ENCODE peak calls at places on chromosomes 13 and 19, in eight cellular contexts. W is fibroblast of lung, X is fibroblast of pulmonary artery, Z is WTC11, O is BJ, Y is pancreas, D is AG10803, U is mesothelial cell of epicardium. F is an unnamed sample.

GRCh38 chr19:47186337-47187022 is 44.5 kb downstream of the BBC3 start:
- DNase-seq in O (no peak), U (no peak), D (no peak), X (no peak), Y (no peak), Z (no peak), W (no peak), F (no peak)

GRCh38 chr13:80755925-80756324 is 415.0 kb upstream of the SPRY2 start:
- DNase-seq in W (peak), Z (no peak), O (no peak), Y (no peak), X (no peak), U (no peak), D (no peak), F (no peak)

GRCh38 chr13:100100115-100100879 is 11.4 kb downstream of the PCCA start:
- DNase-seq in Z (no peak), U (no peak), W (peak), Y (peak), O (no peak), D (peak), X (peak), F (no peak)

GRCh38 chr19:47765522-47766358 is 12.8 kb upstream of the SELENOW start:
- DNase-seq in W (peak), Z (peak), X (peak), D (peak), U (peak), O (no peak), Y (peak), F (no peak)

GRCh38 chr13:38785047-38785446 is 98.2 kb downstream of the FREM2 start:
- DNase-seq in U (no peak), Z (no peak), D (no peak), O (no peak), W (no peak), Y (no peak), X (no peak), F (no peak)

GRCh38 chr19:19544257-19545127 is 6.4 kb downstream of the CILP2 start:
- DNase-seq in W (no peak), X (no peak), D (no peak), O (no peak), Y (no peak), U (no peak), Z (no peak), F (no peak)

GRCh38 chr13:24233351-24233901 is 72.9 kb downstream of the SPATA13 start:
- DNase-seq in X (peak), W (peak), U (no peak), Y (no peak), O (peak), Z (peak), D (peak), F (no peak)

GRCh38 chr19:33587150-33587549 is 34.6 kb upstream of the CHST8 start:
- DNase-seq in O (no peak), Z (no peak), X (no peak), U (no peak), Y (no peak), W (no peak), D (no peak), F (no peak)

GRCh38 chr19:27744926-27745844 is 1467.8 kb downstream of the UQCRFS1 start:
- DNase-seq in D (peak), W (no peak), X (no peak), O (no peak), Y (no peak), U (peak), Z (no peak), F (peak)

GRCh38 chr13:46963874-46964273 is 67.0 kb upstream of the HTR2A start:
- DNase-seq in Y (no peak), X (no peak), O (no peak), D (no peak), W (no peak), U (no peak), Z (no peak), F (no peak)

GRCh38 chr13:65966991-65967451 is 1263.1 kb downstream of the PCDH9 start:
- DNase-seq in D (peak), O (no peak), W (peak), Z (no peak), X (peak), U (no peak), Y (no peak), F (no peak)

GRCh38 chr19:43747557-43748204 is 7.1 kb downstream of the SMG9 start:
- DNase-seq in Z (no peak), X (no peak), D (no peak), Y (no peak), U (no peak), O (no peak), W (no peak), F (no peak)

GRCh38 chr13:91813255-91813654 is 414.8 kb downstream of the GPC5 start:
- DNase-seq in O (no peak), D (no peak), U (no peak), Y (no peak), Z (no peak), X (peak), W (no peak), F (no peak)

GRCh38 chr19:58572818-58573657 is at the start of gene MZF1:
- DNase-seq in Y (peak), O (peak), U (peak), W (peak), X (peak), D (peak), Z (peak), F (peak)

GRCh38 chr19:58578430-58578925 is 5.3 kb upstream of the MZF1 start:
- DNase-seq in O (no peak), D (no peak), Z (no peak), X (no peak), W (no peak), U (no peak), Y (no peak), F (no peak)

GRCh38 chr19:58573658-58574164 is 576 bp upstream of the MZF1 start:
- DNase-seq in X (no peak), D (no peak), U (no peak), Y (no peak), O (no peak), W (no peak), Z (no peak), F (no peak)

GRCh38 chr19:58577581-58578429 is 4.7 kb upstream of the MZF1 start:
- DNase-seq in Y (no peak), W (no peak), D (no peak), O (no peak), X (no peak), Z (no peak), U (peak), F (peak)

GRCh38 chr19:58575183-58576041 is 2.3 kb upstream of the MZF1 start:
- DNase-seq in O (peak), U (peak), W (peak), X (peak), Z (peak), D (peak), Y (peak), F (peak)
- TF ChIP-seq CTCF in O (peak), U (no peak), W (no peak), X (no peak), Z (no peak), D (no peak), Y (no peak), F (no peak)

GRCh38 chr19:7926021-7926726 is at the start of gene CTXN1:
- DNase-seq in Y (peak), X (peak), W (peak), Z (peak), U (peak), O (no peak), D (peak), F (peak)
- TF ChIP-seq CTCF in Y (no peak), X (no peak), W (no peak), Z (no peak), U (no peak), O (peak), D (peak), F (peak)

GRCh38 chr19:10871711-10872550 is 578 bp downstream of the CARM1 start:
- DNase-seq in W (no peak), Y (peak), U (peak), X (no peak), O (no peak), D (no peak), Z (peak), F (peak)
- TF ChIP-seq CTCF in W (no peak), Y (no peak), U (peak), X (no peak), O (peak), D (peak), Z (peak), F (peak)

DNA sequence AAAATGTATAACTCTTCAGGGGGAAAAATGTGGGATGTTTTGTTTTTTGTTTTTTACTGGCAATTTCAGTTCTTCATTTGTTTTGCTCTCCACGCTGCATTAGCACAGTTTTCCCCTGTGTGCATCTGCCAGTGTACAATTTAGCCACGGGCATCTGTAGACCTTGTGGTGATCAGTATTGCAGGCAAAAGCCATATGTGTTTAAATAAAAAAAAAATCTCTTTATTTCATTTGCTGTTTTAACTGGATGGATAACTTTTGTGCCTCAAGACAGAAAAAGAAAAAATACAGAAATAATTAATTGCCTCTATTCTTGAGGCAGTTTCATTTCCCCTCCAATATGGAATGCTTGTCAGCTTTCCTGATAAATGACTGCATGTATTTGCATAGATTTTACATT is 7.9 kb upstream of the MAB21L1 start:
- DNase-seq in Y (no peak), Z (no peak), D (no peak), X (no peak), O (no peak), W (no peak), U (no peak), F (no peak)
- TF ChIP-seq CTCF in Y (no peak), Z (no peak), D (no peak), X (no peak), O (no peak), W (no peak), U (no peak), F (no peak)

DNA sequence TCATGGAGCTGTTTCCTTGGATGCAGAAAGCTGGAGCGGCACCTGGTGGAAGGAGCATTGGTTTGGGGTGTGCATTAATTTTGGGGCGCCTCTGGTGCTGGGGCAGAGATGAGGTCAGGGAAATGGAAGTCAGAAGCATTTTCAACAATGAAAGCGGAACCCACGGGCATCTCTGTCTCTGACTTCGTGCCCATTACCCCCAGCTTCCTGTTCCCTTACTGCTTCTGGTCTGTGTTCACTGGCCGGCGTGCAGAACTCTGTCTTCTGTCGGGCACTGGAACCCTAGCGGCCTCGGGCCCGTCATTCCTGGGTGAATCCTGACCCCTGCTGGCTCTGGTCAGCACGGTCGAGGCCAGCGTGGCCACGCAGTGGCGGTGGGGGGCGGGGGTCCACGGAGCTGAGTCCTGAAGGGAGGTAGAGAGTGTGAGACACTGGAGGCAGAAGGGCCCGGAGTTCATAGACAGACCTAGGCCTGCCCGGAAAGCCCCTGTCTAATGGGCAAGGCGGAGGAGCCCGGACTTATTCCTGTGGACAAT is 7.9 kb upstream of the LINGO3 start:
- DNase-seq in U (no peak), X (peak), Y (no peak), Z (peak), W (peak), O (no peak), D (peak), F (peak)
- TF ChIP-seq CTCF in U (peak), X (peak), Y (no peak), Z (no peak), W (peak), O (peak), D (peak), F (peak)

DNA sequence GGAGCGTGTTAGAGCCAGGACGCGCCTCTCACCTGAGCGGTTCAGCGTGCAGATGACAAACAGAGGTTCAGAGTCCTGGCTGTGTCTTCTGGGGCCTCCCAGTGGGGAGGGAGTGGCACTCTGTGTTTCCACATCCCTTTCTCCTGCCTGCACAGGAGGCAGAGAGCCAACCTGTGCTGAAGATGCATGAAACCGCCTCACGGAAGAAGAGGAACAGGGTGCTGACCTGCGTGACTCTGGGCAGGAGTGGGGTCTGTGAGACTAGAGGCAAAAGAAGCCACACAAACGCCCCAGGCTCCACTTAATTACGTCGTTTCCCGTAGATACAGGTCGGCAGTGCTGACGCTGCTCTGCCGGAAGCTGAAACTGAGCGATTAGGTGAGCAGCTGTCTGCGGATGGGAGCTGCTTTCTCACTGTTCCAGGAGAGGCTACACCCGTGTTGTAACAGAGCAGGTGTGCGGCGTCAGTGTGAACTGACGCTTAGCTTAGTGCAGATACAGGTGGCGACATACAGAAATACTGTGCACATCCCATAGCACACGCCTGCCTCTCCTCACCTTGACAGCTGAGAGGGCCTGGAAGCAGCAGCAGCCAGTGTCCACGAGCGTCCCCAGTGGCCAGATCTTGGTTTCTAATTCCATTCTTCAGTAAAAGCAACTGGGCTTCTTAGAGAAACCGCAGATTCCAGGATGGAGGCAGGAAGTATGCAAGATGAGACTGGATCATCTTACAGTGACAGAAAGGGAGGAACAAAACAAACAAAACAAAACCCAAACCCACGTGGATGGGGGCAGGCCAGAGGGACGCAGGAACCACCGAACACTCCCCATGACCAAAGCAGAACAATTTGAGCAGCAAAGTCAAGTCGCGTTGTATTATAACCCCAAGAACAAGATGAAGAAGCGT is 37.7 kb upstream of the MCF2L start:
- DNase-seq in W (peak), X (peak), O (peak), Z (peak), Y (no peak), D (peak), U (peak), F (no peak)
- TF ChIP-seq CTCF in W (peak), X (peak), O (peak), Z (no peak), Y (peak), D (peak), U (peak), F (peak)

GRCh38 chr19:17725422-17726078 is 6.3 kb downstream of the MAP1S start:
- DNase-seq in U (no peak), D (no peak), X (no peak), Z (peak), W (no peak), Y (no peak), O (no peak), F (no peak)
- TF ChIP-seq CTCF in U (peak), D (peak), X (peak), Z (peak), W (no peak), Y (no peak), O (peak), F (peak)

GRCh38 chr19:2977686-2978466 is 512 bp downstream of the TLE6 start:
- DNase-seq in W (no peak), O (no peak), U (no peak), Z (no peak), D (no peak), X (no peak), Y (peak), F (no peak)
- TF ChIP-seq CTCF in W (no peak), O (no peak), U (no peak), Z (no peak), D (no peak), X (no peak), Y (no peak), F (no peak)

GRCh38 chr19:49626243-49626642 is 13.7 kb downstream of the RRAS start:
- DNase-seq in O (no peak), X (no peak), U (no peak), W (no peak), Z (no peak), Y (no peak), D (no peak), F (no peak)
- TF ChIP-seq CTCF in O (no peak), X (no peak), U (no peak), W (no peak), Z (no peak), Y (no peak), D (no peak), F (no peak)

GRCh38 chr19:31314849-31315620 is 34.2 kb downstream of the TSHZ3 start:
- DNase-seq in Z (no peak), U (no peak), Y (no peak), D (no peak), O (no peak), W (no peak), X (no peak), F (no peak)
- TF ChIP-seq CTCF in Z (no peak), U (no peak), Y (no peak), D (peak), O (peak), W (no peak), X (peak), F (peak)